ENCODE peak calls at places on chromosomes 13 and 19, in seven cellular contexts. W, I, B, T, A, G and D are unnamed samples.

GRCh38 chr19:36638862-36639510 is 27.7 kb downstream of the ZNF461 start:
- DNase-seq in W (no peak), I (no peak), B (no peak), T (peak), A (no peak), G (no peak), D (no peak)

GRCh38 chr13:101416181-101417042 is at the start of gene NALCN:
- DNase-seq in W (no peak), I (no peak), B (no peak), T (peak), A (no peak), G (peak), D (no peak)

GRCh38 chr19:17243854-17244617 is 1.7 kb downstream of the NR2F6 start:
- DNase-seq in W (peak), I (no peak), B (no peak), T (no peak), A (no peak), G (peak), D (no peak)

GRCh38 chr19:41883463-41883820 is 458 bp downstream of the ARHGEF1 start:
- DNase-seq in W (no peak), I (no peak), B (no peak), T (no peak), A (no peak), G (no peak), D (no peak)

GRCh38 chr19:3576696-3577443 is 4.1 kb downstream of the HMG20B start:
- DNase-seq in W (peak), I (peak), B (no peak), T (peak), A (no peak), G (no peak), D (no peak)

GRCh38 chr19:45503909-45504308 is 3.4 kb upstream of the VASP start:
- DNase-seq in W (no peak), I (no peak), B (no peak), T (no peak), A (no peak), G (no peak), D (no peak)

GRCh38 chr13:111852701-111853100 is 214.2 kb upstream of the SOX1 start:
- DNase-seq in W (no peak), I (no peak), B (no peak), T (no peak), A (no peak), G (no peak), D (no peak)

GRCh38 chr13:26759907-26760834 is at the start of gene GPR12:
- DNase-seq in W (peak), I (no peak), B (no peak), T (peak), A (no peak), G (no peak), D (no peak)

GRCh38 chr13:36724141-36724540 is 50.3 kb downstream of the SERTM1 start:
- DNase-seq in W (no peak), I (no peak), B (no peak), T (no peak), A (no peak), G (no peak), D (no peak)

GRCh38 chr13:75704942-75705320 is 68.8 kb downstream of the LMO7 start:
- DNase-seq in W (peak), I (no peak), B (no peak), T (no peak), A (no peak), G (peak), D (no peak)

GRCh38 chr13:73880365-73880764 is 253.8 kb downstream of the KLF12 start:
- DNase-seq in W (no peak), I (no peak), B (no peak), T (peak), A (no peak), G (no peak), D (no peak)

GRCh38 chr19:10120538-10121198 is 969 bp upstream of the EIF3G start:
- DNase-seq in W (peak), I (no peak), B (peak), T (peak), A (peak), G (no peak), D (no peak)

GRCh38 chr19:43532571-43532961 is 422 bp upstream of the ZNF575 start:
- DNase-seq in W (no peak), I (peak), B (no peak), T (no peak), A (no peak), G (peak), D (no peak)

GRCh38 chr19:6677495-6677894 is 7.5 kb upstream of the TNFSF14 start:
- DNase-seq in W (no peak), I (peak), B (no peak), T (no peak), A (no peak), G (no peak), D (no peak)

GRCh38 chr19:1446713-1447564 is 3.0 kb upstream of the APC2 start:
- DNase-seq in W (no peak), I (no peak), B (no peak), T (no peak), A (no peak), G (no peak), D (no peak)

GRCh38 chr13:21817878-21818277 is 147.0 kb downstream of the FGF9 start:
- DNase-seq in W (no peak), I (no peak), B (no peak), T (no peak), A (no peak), G (no peak), D (no peak)

GRCh38 chr13:48125794-48126228 is 30.9 kb upstream of the MED4 start:
- DNase-seq in W (peak), I (no peak), B (peak), T (peak), A (no peak), G (no peak), D (no peak)

GRCh38 chr13:59671853-59672252 is 491.9 kb downstream of the DIAPH3 start:
- DNase-seq in W (peak), I (no peak), B (no peak), T (no peak), A (no peak), G (no peak), D (no peak)

GRCh38 chr19:55406091-55406868 is 1.3 kb downstream of the UBE2S start:
- DNase-seq in W (no peak), I (no peak), B (no peak), T (no peak), A (no peak), G (no peak), D (no peak)

GRCh38 chr13:111022241-111022640 is 92.9 kb upstream of the ARHGEF7 start:
- DNase-seq in W (no peak), I (no peak), B (no peak), T (no peak), A (no peak), G (no peak), D (no peak)

GRCh38 chr19:53915000-53915399 is 5.9 kb downstream of the CACNG7 start:
- DNase-seq in W (no peak), I (no peak), B (no peak), T (no peak), A (no peak), G (no peak), D (no peak)

GRCh38 chr19:54339646-54340358 is 840 bp upstream of the LILRA4 start:
- DNase-seq in W (no peak), I (no peak), B (no peak), T (no peak), A (no peak), G (no peak), D (no peak)

GRCh38 chr13:73325351-73326214 is 266.8 kb downstream of the KLF5 start:
- DNase-seq in W (no peak), I (no peak), B (no peak), T (no peak), A (no peak), G (no peak), D (no peak)

GRCh38 chr13:26021956-26022355 is 29.9 kb downstream of the SHISA2 start:
- DNase-seq in W (no peak), I (no peak), B (no peak), T (no peak), A (no peak), G (no peak), D (no peak)

GRCh38 chr19:10625003-10625761 is at the start of gene SLC44A2:
- DNase-seq in W (peak), I (peak), B (no peak), T (peak), A (no peak), G (peak), D (no peak)

GRCh38 chr19:30046522-30046921 is 104.5 kb downstream of the URI1 start:
- DNase-seq in W (no peak), I (no peak), B (no peak), T (peak), A (no peak), G (no peak), D (no peak)